ENCODE peak calls at places on chromosomes 2 and 18, in five cellular contexts. G is body of pancreas, D is left lung, B is brain microvascular endothelial cell, I is left ventricle myocardium inferior. H is an unnamed sample.

GRCh38 chr2:145752091-145752806 is 1232.3 kb upstream of the ZEB2 start:
- DNase-seq in I (no peak), B (peak), D (peak), G (peak), H (no peak)

GRCh38 chr2:240637116-240637900 is 12.0 kb downstream of the GPR35 start:
- DNase-seq in I (peak), G (no peak), D (peak), B (no peak), H (peak)

GRCh38 chr18:10841203-10841602 is 308.2 kb downstream of the PIEZO2 start:
- DNase-seq in I (no peak), B (no peak), G (no peak), D (no peak), H (no peak)

GRCh38 chr2:120177011-120177621 is 46.1 kb downstream of the TMEM185B start:
- DNase-seq in G (no peak), D (peak), I (peak), B (no peak), H (no peak)

GRCh38 chr2:163338270-163338669 is 397.5 kb downstream of the FIGN start:
- DNase-seq in G (no peak), B (no peak), D (no peak), I (no peak), H (no peak)

GRCh38 chr2:29295843-29296242 is 180.6 kb downstream of the CLIP4 start:
- DNase-seq in B (no peak), I (no peak), G (peak), D (no peak), H (peak)

GRCh38 chr2:54470241-54470938 is 14.3 kb downstream of the SPTBN1 start:
- DNase-seq in I (no peak), G (no peak), D (no peak), B (no peak), H (no peak)

GRCh38 chr2:6757215-6757614 is 108.5 kb downstream of the CMPK2 start:
- DNase-seq in G (no peak), B (no peak), I (no peak), D (no peak), H (no peak)

GRCh38 chr2:168599738-168600137 is 143.7 kb downstream of the CERS6 start:
- DNase-seq in B (no peak), G (no peak), D (no peak), I (no peak), H (no peak)

GRCh38 chr2:24745825-24746224 is 47.4 kb downstream of the PTRHD1 start:
- DNase-seq in I (no peak), D (no peak), B (no peak), G (no peak), H (no peak)

GRCh38 chr18:72566327-72566726 is 22.2 kb upstream of the CBLN2 start:
- DNase-seq in I (no peak), D (no peak), G (no peak), B (no peak), H (no peak)

GRCh38 chr18:48607049-48607984 is 68.5 kb downstream of the CTIF start:
- DNase-seq in I (peak), B (peak), D (no peak), G (no peak), H (peak)

GRCh38 chr2:196431957-196432356 is 207.6 kb upstream of the CCDC150 start:
- DNase-seq in I (no peak), D (no peak), G (no peak), B (no peak), H (no peak)

GRCh38 chr2:55309441-55309840 is 40.4 kb upstream of the MTIF2 start:
- DNase-seq in D (no peak), I (no peak), B (peak), G (no peak), H (no peak)

GRCh38 chr2:8737571-8738175 is 55.8 kb downstream of the ID2 start:
- DNase-seq in G (no peak), D (no peak), B (no peak), I (no peak), H (no peak)

GRCh38 chr2:170436077-170436943 is 258.4 kb downstream of the MYO3B start:
- DNase-seq in B (no peak), G (no peak), D (no peak), I (no peak), H (no peak)

GRCh38 chr2:127219716-127220090 is 396 bp downstream of the CYP27C1 start:
- DNase-seq in B (no peak), I (no peak), G (no peak), D (peak), H (no peak)

GRCh38 chr2:150274108-150274507 is 213.4 kb downstream of the RND3 start:
- DNase-seq in I (no peak), G (no peak), B (peak), D (no peak), H (no peak)

DNA sequence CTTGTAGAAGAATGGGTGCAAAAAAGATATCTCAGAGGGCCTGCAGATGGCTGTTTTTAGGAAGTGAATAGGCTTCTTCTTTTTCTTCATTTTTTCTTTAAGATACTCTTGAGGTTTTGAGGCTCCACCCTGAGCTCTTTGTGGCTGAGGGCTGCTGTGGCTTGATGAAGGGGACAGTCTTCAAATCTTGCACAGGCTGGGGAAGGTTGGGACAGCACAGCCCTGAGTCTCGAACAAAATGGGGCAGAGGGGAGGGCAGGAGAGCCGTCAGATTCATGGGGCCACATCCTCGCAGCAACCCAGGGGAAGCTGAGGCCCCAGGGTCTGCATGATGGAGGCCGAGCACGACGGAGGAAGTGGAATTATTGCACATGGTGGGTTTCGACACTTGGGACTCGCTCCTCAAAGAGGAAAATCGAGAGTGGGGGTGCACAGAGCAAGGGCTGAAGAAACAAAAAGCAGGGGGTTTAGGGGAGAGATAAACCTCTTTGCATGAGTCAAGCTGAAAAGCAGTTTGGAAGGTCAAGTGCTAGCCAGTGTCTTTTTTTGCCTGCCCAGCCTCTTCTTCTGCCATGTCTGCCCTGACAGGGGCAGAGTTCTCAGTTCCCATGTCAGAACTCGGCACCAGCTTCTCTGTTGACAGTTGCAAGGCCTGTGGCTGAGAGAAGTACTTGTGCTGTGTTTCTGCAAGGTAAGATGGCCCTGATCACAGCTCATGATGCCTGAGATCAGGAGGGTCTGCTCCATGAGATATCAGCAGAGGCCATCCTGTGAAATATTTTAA is 19.5 kb downstream of the INPP4A start:
- DNase-seq in D (no peak), I (no peak), G (no peak), B (no peak), H (no peak)
- H3K4me3 ChIP-seq in D (no peak), I (no peak), G (no peak), B (no peak), H (no peak)

DNA sequence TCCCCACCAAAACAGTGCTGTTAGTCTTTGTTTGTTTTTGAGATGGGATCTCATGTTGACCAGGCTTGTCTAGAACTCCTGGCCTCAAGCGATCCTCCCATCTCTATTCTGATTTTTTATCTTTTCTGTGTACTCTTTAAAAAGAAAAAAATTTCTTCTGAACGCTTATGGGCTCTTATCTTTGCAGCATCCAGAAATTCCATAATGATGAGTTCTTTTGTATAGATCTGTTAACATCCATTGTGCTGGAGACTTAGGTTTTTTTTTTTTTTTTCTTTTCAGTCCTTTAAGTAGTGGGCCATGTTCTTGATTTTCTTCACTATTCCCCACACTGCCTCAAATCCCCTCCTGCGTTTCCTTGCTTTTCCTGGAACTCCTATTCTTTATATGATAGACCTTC is 31.0 kb downstream of the RBBP8 start:
- DNase-seq in B (no peak), I (no peak), D (no peak), G (no peak), H (no peak)
- H3K4me3 ChIP-seq in B (no peak), I (no peak), D (no peak), G (no peak), H (no peak)

GRCh38 chr18:31795747-31796146 is 35.1 kb upstream of the SLC25A52 start:
- DNase-seq in B (no peak), D (no peak), G (no peak), I (no peak), H (no peak)

GRCh38 chr18:31798399-31798798 is 37.7 kb upstream of the SLC25A52 start:
- DNase-seq in G (no peak), I (no peak), B (no peak), D (no peak), H (no peak)

DNA sequence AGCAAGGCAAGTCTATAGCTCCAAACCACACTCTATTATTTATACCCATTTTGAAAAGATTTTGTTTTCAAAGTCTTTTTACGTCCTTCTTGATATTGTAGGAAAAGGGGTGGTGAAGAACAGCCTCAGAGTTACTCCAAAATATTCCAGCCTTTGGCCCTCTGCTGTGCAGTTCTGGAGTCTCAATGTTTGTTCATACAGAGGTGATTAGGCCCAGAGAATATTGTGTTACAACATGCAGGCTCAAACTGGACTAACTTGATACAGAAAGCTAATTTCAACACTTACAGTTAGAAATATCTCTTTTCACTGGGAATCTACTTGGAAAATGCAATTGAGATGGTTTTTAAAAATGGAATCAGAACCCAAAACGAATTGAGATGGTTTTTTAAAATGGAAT is 40.4 kb upstream of the SLC25A52 start:
- DNase-seq in B (no peak), D (no peak), G (no peak), I (no peak), H (no peak)
- H3K4me3 ChIP-seq in B (no peak), D (no peak), G (no peak), I (no peak), H (no peak)

GRCh38 chr2:160402997-160403979 is 90.3 kb downstream of the RBMS1 start:
- DNase-seq in G (no peak), B (no peak), I (no peak), D (no peak), H (no peak)
- H3K4me3 ChIP-seq in G (no peak), B (no peak), I (peak), D (no peak), H (no peak)

DNA sequence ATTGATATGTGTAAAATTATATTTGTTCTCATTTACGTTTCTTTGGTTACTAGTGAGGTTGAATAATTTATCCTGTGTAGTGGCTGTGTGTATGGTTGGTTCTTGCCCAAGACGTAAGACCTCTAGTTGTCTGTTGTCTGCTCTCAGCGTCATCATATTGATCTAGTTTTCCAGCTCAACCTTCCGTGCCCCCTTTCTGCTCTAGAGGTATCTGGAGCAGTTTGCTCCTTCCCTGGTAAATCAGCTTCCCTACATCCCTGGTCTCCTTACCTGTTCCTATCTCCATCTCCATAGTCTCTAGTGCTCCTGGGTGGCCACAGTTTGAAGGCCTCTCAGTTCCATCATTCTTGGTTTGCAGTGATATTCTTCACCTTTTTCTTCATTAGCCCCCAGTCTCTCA is 1.2 kb downstream of the SMYD5 start:
- DNase-seq in D (no peak), B (no peak), I (no peak), G (no peak), H (no peak)
- H3K4me3 ChIP-seq in D (no peak), B (no peak), I (peak), G (no peak), H (no peak)

GRCh38 chr2:172097557-172098131 is 5.1 kb downstream of the DLX2 start:
- DNase-seq in I (no peak), G (no peak), B (no peak), D (no peak), H (no peak)
- H3K4me3 ChIP-seq in I (peak), G (no peak), B (no peak), D (no peak), H (no peak)